ENCODE peak calls at places on chromosome 15, in four cellular contexts. V is CD4-positive, alpha-beta memory T cell; N is adrenal gland; D is IMR-90. T is an unnamed sample.

GRCh38 chr15:55589297-55589696 is 1.2 kb upstream of the PYGO1 start:
- DNase-seq in V (no peak), N (no peak), D (no peak), T (no peak)

GRCh38 chr15:77030928-77031375 is 36.0 kb downstream of the PSTPIP1 start:
- DNase-seq in D (no peak), N (peak), V (no peak), T (no peak)

GRCh38 chr15:68877626-68878025 is 52.7 kb upstream of the SPESP1 start:
- DNase-seq in V (no peak), D (no peak), N (no peak), T (no peak)

GRCh38 chr15:51736069-51736468 is 1.4 kb downstream of the LYSMD2 start:
- DNase-seq in N (no peak), V (no peak), D (no peak), T (no peak)

GRCh38 chr15:76196286-76196948 is 114.9 kb downstream of the ETFA start:
- DNase-seq in N (peak), D (peak), V (no peak), T (peak)

GRCh38 chr15:76979996-76980520 is 14.9 kb upstream of the PSTPIP1 start:
- DNase-seq in D (no peak), V (no peak), N (no peak), T (no peak)

GRCh38 chr15:41022487-41023090 is 69.3 kb downstream of the CHAC1 start:
- DNase-seq in D (peak), N (peak), V (peak), T (peak)

GRCh38 chr15:47194718-47195117 is 522.6 kb upstream of the SEMA6D start:
- DNase-seq in D (peak), V (no peak), N (no peak), T (peak)

GRCh38 chr15:61752001-61752400 is 308.2 kb downstream of the VPS13C start:
- DNase-seq in D (no peak), V (no peak), N (no peak), T (no peak)

GRCh38 chr15:40597024-40597423 is 3.0 kb downstream of the KNL1 start:
- DNase-seq in V (no peak), D (no peak), N (no peak), T (no peak)

GRCh38 chr15:101480613-101481380 is 8.7 kb downstream of the PCSK6 start:
- DNase-seq in D (no peak), N (no peak), V (no peak), T (no peak)

GRCh38 chr15:38217181-38217580 is 35.5 kb upstream of the SPRED1 start:
- DNase-seq in V (no peak), D (peak), N (no peak), T (peak)

GRCh38 chr15:69141286-69141701 is 19.1 kb upstream of the GLCE start:
- DNase-seq in V (no peak), N (no peak), D (peak), T (peak)

GRCh38 chr15:101500865-101501551 is 11.5 kb upstream of the PCSK6 start:
- DNase-seq in V (no peak), N (no peak), D (no peak), T (no peak)

GRCh38 chr15:60370105-60370803 is 27.5 kb downstream of the ANXA2 start:
- DNase-seq in V (no peak), D (no peak), N (peak), T (peak)

GRCh38 chr15:82532383-82532990 is 7.8 kb downstream of the RPS17 start:
- DNase-seq in D (no peak), V (no peak), N (no peak), T (peak)

GRCh38 chr15:44719293-44719999 is 8.1 kb downstream of the B2M start:
- DNase-seq in N (no peak), V (peak), D (peak), T (peak)

GRCh38 chr15:67396109-67396508 is 124.8 kb upstream of the C15orf61 start:
- DNase-seq in V (no peak), D (no peak), N (no peak), T (no peak)

GRCh38 chr15:86630946-86631345 is 551.3 kb downstream of the AGBL1 start:
- DNase-seq in N (no peak), D (no peak), V (no peak), T (no peak)

GRCh38 chr15:75727851-75728715 is 15.4 kb upstream of the CSPG4 start:
- DNase-seq in D (no peak), V (peak), N (peak), T (peak)

GRCh38 chr15:70775160-70775559 is 11.8 kb upstream of the UACA start:
- DNase-seq in V (no peak), N (no peak), D (peak), T (peak)

GRCh38 chr15:79050977-79051376 is 39.6 kb downstream of the RASGRF1 start:
- DNase-seq in V (no peak), D (no peak), N (no peak), T (no peak)

GRCh38 chr15:83444936-83445335 is 2.2 kb upstream of the SH3GL3 start:
- DNase-seq in D (no peak), N (no peak), V (no peak), T (no peak)

GRCh38 chr15:45448516-45448915 is 70.2 kb upstream of the GATM start:
- DNase-seq in V (no peak), D (peak), N (no peak), T (peak)

GRCh38 chr15:90174140-90174891 is 26.8 kb upstream of the SEMA4B start:
- DNase-seq in V (no peak), D (no peak), N (peak), T (no peak)

GRCh38 chr15:41944313-41944940 is 27.9 kb downstream of the EHD4 start:
- DNase-seq in N (no peak), V (no peak), D (peak), T (peak)

GRCh38 chr15:60419752-60420151 is 22.0 kb upstream of the ANXA2 start:
- DNase-seq in N (no peak), D (peak), V (no peak), T (no peak)

GRCh38 chr15:70569139-70569717 is 194.1 kb downstream of the UACA start:
- DNase-seq in D (peak), N (no peak), V (no peak), T (peak)

GRCh38 chr15:90160781-90161727 is 40.1 kb upstream of the SEMA4B start:
- DNase-seq in D (no peak), N (no peak), V (no peak), T (peak)

GRCh38 chr15:80418892-80419537 is 14.8 kb downstream of the ARNT2 start:
- DNase-seq in V (no peak), D (peak), N (no peak), T (peak)

GRCh38 chr15:38652183-38652794 is 87.7 kb upstream of the RASGRP1 start:
- DNase-seq in D (no peak), N (no peak), V (no peak), T (no peak)

DNA sequence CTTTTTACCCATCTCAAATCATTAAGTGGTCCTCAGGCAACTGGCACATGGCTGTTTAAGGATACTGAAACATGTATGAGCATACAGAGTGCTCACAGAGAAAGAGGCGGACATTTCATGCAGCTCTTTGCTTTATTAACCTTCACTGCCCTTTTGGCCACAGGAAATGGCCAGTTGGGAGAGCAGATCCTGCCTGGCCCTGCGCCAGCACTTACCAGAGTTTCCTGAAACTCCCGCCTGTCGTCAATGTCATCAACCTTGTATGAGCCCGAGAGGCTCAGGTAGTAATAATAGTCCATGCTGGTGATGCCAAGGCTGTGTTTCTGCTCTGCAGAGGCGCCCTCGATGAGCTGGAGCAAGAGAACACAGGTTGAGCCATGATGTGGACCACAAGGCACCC is 17.8 kb downstream of the LDHAL6B start:
- DNase-seq in V (no peak), D (no peak), N (peak), T (no peak)
- H3K27ac ChIP-seq in V (no peak), D (no peak), N (no peak), T (no peak)

GRCh38 chr15:94119923-94120775 is 111.2 kb upstream of the MCTP2 start:
- DNase-seq in D (peak), N (peak), V (peak), T (peak)
- H3K27ac ChIP-seq in D (no peak), N (no peak), V (no peak), T (no peak)

GRCh38 chr15:74253276-74253921 is 17.3 kb downstream of the CCDC33 start:
- DNase-seq in D (peak), N (no peak), V (no peak), T (no peak)

GRCh38 chr15:74251187-74251811 is 15.2 kb downstream of the CCDC33 start:
- DNase-seq in N (peak), V (no peak), D (no peak), T (no peak)

GRCh38 chr15:74257105-74257504 is 21.0 kb downstream of the CCDC33 start:
- DNase-seq in N (no peak), D (no peak), V (no peak), T (no peak)

GRCh38 chr15:74257623-74258022 is 21.5 kb downstream of the CCDC33 start:
- DNase-seq in D (no peak), N (no peak), V (no peak), T (no peak)

DNA sequence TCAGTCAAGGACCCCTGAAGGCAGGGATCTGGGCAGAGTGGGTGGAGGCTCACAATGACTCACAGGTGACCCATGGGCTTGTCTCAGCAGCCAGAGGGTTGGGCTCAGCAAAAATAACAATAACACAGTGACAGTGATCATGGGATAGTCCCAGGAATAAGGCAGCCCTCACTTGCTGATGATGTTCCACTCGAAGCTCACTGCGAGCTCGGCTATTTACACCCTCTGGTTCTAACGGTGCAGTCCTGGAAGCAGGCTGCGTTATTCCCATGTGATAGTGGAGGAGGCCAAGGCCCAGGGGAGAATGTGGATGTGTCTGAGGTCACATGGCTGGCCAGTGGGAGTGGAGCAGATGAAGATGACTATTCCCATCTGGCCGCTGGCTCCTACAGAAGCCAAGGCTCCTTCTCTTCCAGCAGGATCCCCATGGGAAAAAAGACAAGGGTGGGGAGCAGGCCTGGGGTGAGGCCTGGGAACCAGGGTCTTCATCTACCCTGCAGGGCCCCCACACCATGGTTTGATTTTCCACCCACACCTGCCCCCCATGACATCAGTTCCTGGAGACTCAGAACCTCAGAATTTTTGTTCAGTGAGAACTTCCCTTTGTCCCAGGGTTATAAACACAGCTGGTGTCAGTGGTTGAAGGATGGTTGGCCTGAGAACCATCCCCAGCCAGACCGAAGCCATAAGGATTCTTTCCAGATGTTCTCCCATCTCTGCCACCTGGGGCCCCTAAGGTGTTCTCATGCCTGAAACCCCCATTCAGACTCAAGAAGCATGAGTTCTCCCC is 16.4 kb downstream of the CCDC33 start:
- DNase-seq in N (no peak), D (peak), V (no peak), T (peak)
- H3K27ac ChIP-seq in N (no peak), D (no peak), V (no peak), T (no peak)

GRCh38 chr15:74663303-74664027 is 32.4 kb downstream of the EDC3 start:
- DNase-seq in V (no peak), N (no peak), D (no peak), T (no peak)

GRCh38 chr15:74664028-74664616 is 31.7 kb downstream of the EDC3 start:
- DNase-seq in N (no peak), V (no peak), D (peak), T (peak)

GRCh38 chr15:74667973-74668372 is 27.9 kb downstream of the EDC3 start:
- DNase-seq in V (no peak), N (no peak), D (no peak), T (no peak)

GRCh38 chr15:74662064-74662860 is 33.6 kb downstream of the EDC3 start:
- DNase-seq in N (no peak), V (no peak), D (no peak), T (no peak)

DNA sequence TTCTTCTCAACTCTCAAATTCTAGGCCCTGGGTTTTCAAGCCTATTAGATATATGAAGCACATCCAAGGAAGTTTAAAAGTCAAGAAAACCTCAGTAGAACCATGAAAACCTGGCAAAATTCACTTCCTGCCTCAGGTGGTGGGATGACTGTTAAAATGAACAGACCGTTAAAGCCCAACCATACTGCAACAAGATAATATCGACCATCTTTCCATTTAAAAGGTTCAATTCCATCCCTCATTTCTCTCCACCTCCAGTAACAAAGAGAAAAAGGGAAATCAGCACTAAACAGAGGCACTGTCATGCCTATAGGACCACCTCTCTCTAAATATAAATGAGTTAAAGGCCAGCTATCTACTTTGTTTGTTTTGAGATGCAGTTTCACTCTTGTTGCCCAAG is 31.2 kb downstream of the EDC3 start:
- DNase-seq in D (no peak), N (no peak), V (no peak), T (no peak)
- H3K27ac ChIP-seq in D (no peak), N (no peak), V (no peak), T (peak)

DNA sequence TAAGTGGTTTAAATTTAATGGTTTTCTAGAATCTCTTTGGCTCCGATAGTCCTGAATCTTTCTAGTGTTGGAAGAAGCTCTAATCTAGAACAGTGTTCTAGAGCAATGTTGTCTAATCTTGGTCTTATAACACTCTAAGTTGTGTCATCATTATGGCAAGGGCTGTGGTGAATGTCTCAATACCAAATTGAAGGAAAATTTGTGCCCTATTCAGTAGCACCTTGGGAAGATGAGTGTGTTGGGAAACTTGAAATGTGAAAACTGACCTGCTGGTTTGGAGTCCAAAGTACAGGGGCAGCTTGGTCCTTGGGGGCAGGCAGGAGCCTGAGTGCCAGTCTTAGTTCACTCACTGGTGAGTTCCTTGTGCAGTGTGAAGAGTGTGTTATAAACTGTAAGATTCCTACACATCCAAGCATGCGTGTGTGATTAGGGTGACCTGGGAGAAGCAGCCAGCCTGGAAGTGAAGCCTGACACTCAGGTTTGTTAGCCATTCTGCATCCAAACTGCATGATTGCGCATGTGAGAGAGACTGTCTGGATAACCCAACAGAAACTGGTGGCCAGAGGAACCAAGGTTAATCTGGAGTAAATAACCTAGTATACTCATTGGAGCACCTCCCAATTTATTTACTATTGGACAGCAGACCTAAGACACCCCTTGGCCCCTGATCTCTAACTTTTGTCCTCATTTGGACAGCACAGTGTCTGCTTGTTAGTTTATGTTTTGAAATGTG is 14.6 kb downstream of the ZNF592 start:
- DNase-seq in D (no peak), N (no peak), V (no peak), T (no peak)
- H3K27ac ChIP-seq in D (no peak), N (no peak), V (no peak), T (no peak)

GRCh38 chr15:74633781-74634180 is 18.1 kb downstream of the CLK3 start:
- DNase-seq in N (no peak), D (no peak), V (no peak), T (no peak)

GRCh38 chr15:74632601-74633000 is 17.0 kb downstream of the CLK3 start:
- DNase-seq in N (no peak), D (no peak), V (no peak), T (no peak)

GRCh38 chr15:74631408-74631807 is 15.8 kb downstream of the CLK3 start:
- DNase-seq in N (no peak), V (no peak), D (no peak), T (no peak)

GRCh38 chr15:74631935-74632560 is 16.4 kb downstream of the CLK3 start:
- DNase-seq in N (peak), V (peak), D (peak), T (peak)

GRCh38 chr15:74635228-74635627 is 19.6 kb downstream of the CLK3 start:
- DNase-seq in N (peak), V (peak), D (peak), T (peak)
- H3K27ac ChIP-seq in N (no peak), V (no peak), D (no peak), T (no peak)

T was measured in PC-3.